ENCODE peak calls at places on chromosome 13, in six cellular contexts. H is ACHN; J is NCI-H2227 treated with DMSO at 0.1 percent for 48 hours; V is NCI-H1417; O is skeletal muscle cell; K is stimulated activated CD8-positive, alpha-beta memory T cell treated with anti-CD3 and anti-CD28 coated beads, Interleukin-4, amount 100 ng/mL, for 1 hour. T is an unnamed sample.

GRCh38 chr13:108266316-108266936 is 3.1 kb upstream of the TNFSF13B start:
- DNase-seq in H (no peak), J (peak), V (no peak), O (no peak), K (no peak), T (no peak)

GRCh38 chr13:24500977-24501376 is 11.6 kb downstream of the PARP4 start:
- DNase-seq in H (no peak), J (no peak), V (no peak), O (peak), K (no peak), T (no peak)

GRCh38 chr13:75225288-75225687 is 256.7 kb downstream of the TBC1D4 start:
- DNase-seq in H (no peak), J (no peak), V (no peak), O (no peak), K (no peak), T (no peak)

GRCh38 chr13:67951431-67951830 is 721.3 kb upstream of the PCDH9 start:
- DNase-seq in H (no peak), J (no peak), V (no peak), O (no peak), K (no peak), T (no peak)

GRCh38 chr13:110306960-110307696 is at the start of the genes COL4A1 and COL4A2:
- DNase-seq in H (peak), J (no peak), V (peak), O (no peak), K (no peak), T (no peak)

GRCh38 chr13:53143757-53144320 is 115.2 kb downstream of the OLFM4 start:
- DNase-seq in H (no peak), J (no peak), V (no peak), O (no peak), K (no peak), T (no peak)

GRCh38 chr13:112244061-112244460 is 132.1 kb upstream of the SPACA7 start:
- DNase-seq in H (no peak), J (no peak), V (no peak), O (no peak), K (no peak), T (no peak)

GRCh38 chr13:33797622-33798021 is 20.3 kb upstream of the RFC3 start:
- DNase-seq in H (no peak), J (peak), V (no peak), O (no peak), K (no peak), T (no peak)

GRCh38 chr13:62375653-62376052 is 960.0 kb upstream of the PCDH20 start:
- DNase-seq in H (no peak), J (peak), V (peak), O (no peak), K (no peak), T (no peak)

GRCh38 chr13:45015300-45015699 is 26.0 kb downstream of the GPALPP1 start:
- DNase-seq in H (peak), J (no peak), V (no peak), O (peak), K (no peak), T (no peak)

GRCh38 chr13:51747438-51748434 is 56.2 kb downstream of the DHRS12 start:
- DNase-seq in H (no peak), J (no peak), V (no peak), O (no peak), K (no peak), T (no peak)

GRCh38 chr13:79384022-79384610 is 21.9 kb downstream of the RBM26 start:
- DNase-seq in H (no peak), J (no peak), V (no peak), O (no peak), K (no peak), T (no peak)

GRCh38 chr13:18971576-18972219 is 209.9 kb downstream of the TUBA3C start:
- DNase-seq in H (no peak), J (no peak), V (no peak), O (no peak), K (no peak), T (no peak)

GRCh38 chr13:101567841-101568240 is 115.4 kb downstream of the ITGBL1 start:
- DNase-seq in H (no peak), J (no peak), V (no peak), O (no peak), K (no peak), T (no peak)

T was measured in SIG-M5.